ENCODE peak calls at places on chromosomes 1 and 21, in five cellular contexts. One of them, this sample, is unnamed.

GRCh38 chr1:26994020-26994745 is 691 bp downstream of the TRNP1 start:
- DNase-seq in DMS79: peak
- DNase-seq in GM03348: peak
- DNase-seq in stimulated activated CD8-positive, alpha-beta memory T cell treated with anti-CD3 and anti-CD28 coated beads, Interleukin-7, amount 100 ng/mL, for 1 hour: no peak
- DNase-seq in Calu3: no peak
- DNase-seq in this sample: no peak

GRCh38 chr1:156499194-156499702 is 1.3 kb downstream of the MEF2D start:
- DNase-seq in DMS79: no peak
- DNase-seq in GM03348: no peak
- DNase-seq in stimulated activated CD8-positive, alpha-beta memory T cell treated with anti-CD3 and anti-CD28 coated beads, Interleukin-7, amount 100 ng/mL, for 1 hour: no peak
- DNase-seq in Calu3: no peak
- DNase-seq in this sample: no peak

GRCh38 chr1:29303201-29304024 is 67.1 kb downstream of the PTPRU start:
- DNase-seq in DMS79: no peak
- DNase-seq in GM03348: no peak
- DNase-seq in stimulated activated CD8-positive, alpha-beta memory T cell treated with anti-CD3 and anti-CD28 coated beads, Interleukin-7, amount 100 ng/mL, for 1 hour: no peak
- DNase-seq in Calu3: no peak
- DNase-seq in this sample: peak

GRCh38 chr1:214720561-214720960 is 117.6 kb downstream of the CENPF start:
- DNase-seq in DMS79: no peak
- DNase-seq in GM03348: no peak
- DNase-seq in stimulated activated CD8-positive, alpha-beta memory T cell treated with anti-CD3 and anti-CD28 coated beads, Interleukin-7, amount 100 ng/mL, for 1 hour: no peak
- DNase-seq in Calu3: no peak
- DNase-seq in this sample: no peak

GRCh38 chr21:44323591-44323990 is 15.6 kb downstream of the CFAP410 start:
- DNase-seq in DMS79: no peak
- DNase-seq in GM03348: no peak
- DNase-seq in stimulated activated CD8-positive, alpha-beta memory T cell treated with anti-CD3 and anti-CD28 coated beads, Interleukin-7, amount 100 ng/mL, for 1 hour: no peak
- DNase-seq in Calu3: no peak
- DNase-seq in this sample: no peak

GRCh38 chr1:232950919-232951579 is 638 bp downstream of the NTPCR start:
- DNase-seq in DMS79: peak
- DNase-seq in GM03348: peak
- DNase-seq in stimulated activated CD8-positive, alpha-beta memory T cell treated with anti-CD3 and anti-CD28 coated beads, Interleukin-7, amount 100 ng/mL, for 1 hour: no peak
- DNase-seq in Calu3: peak
- DNase-seq in this sample: no peak

GRCh38 chr1:86154581-86155060 is 2.0 kb downstream of the COL24A1 start:
- DNase-seq in DMS79: no peak
- DNase-seq in GM03348: peak
- DNase-seq in stimulated activated CD8-positive, alpha-beta memory T cell treated with anti-CD3 and anti-CD28 coated beads, Interleukin-7, amount 100 ng/mL, for 1 hour: no peak
- DNase-seq in Calu3: no peak
- DNase-seq in this sample: no peak

GRCh38 chr1:24351918-24352637 is 32.9 kb downstream of the GRHL3 start:
- DNase-seq in DMS79: no peak
- DNase-seq in GM03348: peak
- DNase-seq in stimulated activated CD8-positive, alpha-beta memory T cell treated with anti-CD3 and anti-CD28 coated beads, Interleukin-7, amount 100 ng/mL, for 1 hour: no peak
- DNase-seq in Calu3: no peak
- DNase-seq in this sample: no peak

GRCh38 chr1:91792393-91793032 is 93.4 kb downstream of the TGFBR3 start:
- DNase-seq in DMS79: no peak
- DNase-seq in GM03348: no peak
- DNase-seq in stimulated activated CD8-positive, alpha-beta memory T cell treated with anti-CD3 and anti-CD28 coated beads, Interleukin-7, amount 100 ng/mL, for 1 hour: no peak
- DNase-seq in Calu3: peak
- DNase-seq in this sample: no peak

GRCh38 chr1:154571244-154571963 is 3.8 kb downstream of the CHRNB2 start:
- DNase-seq in DMS79: no peak
- DNase-seq in GM03348: no peak
- DNase-seq in stimulated activated CD8-positive, alpha-beta memory T cell treated with anti-CD3 and anti-CD28 coated beads, Interleukin-7, amount 100 ng/mL, for 1 hour: no peak
- DNase-seq in Calu3: no peak
- DNase-seq in this sample: no peak

GRCh38 chr1:51583532-51583931 is 33.4 kb upstream of the OSBPL9 start:
- DNase-seq in DMS79: no peak
- DNase-seq in GM03348: peak
- DNase-seq in stimulated activated CD8-positive, alpha-beta memory T cell treated with anti-CD3 and anti-CD28 coated beads, Interleukin-7, amount 100 ng/mL, for 1 hour: no peak
- DNase-seq in Calu3: no peak
- DNase-seq in this sample: peak

GRCh38 chr1:234256359-234256758 is 116.9 kb upstream of the COA6 start:
- DNase-seq in DMS79: no peak
- DNase-seq in GM03348: no peak
- DNase-seq in stimulated activated CD8-positive, alpha-beta memory T cell treated with anti-CD3 and anti-CD28 coated beads, Interleukin-7, amount 100 ng/mL, for 1 hour: no peak
- DNase-seq in Calu3: no peak
- DNase-seq in this sample: no peak

GRCh38 chr1:228088586-228089498 is 6.3 kb downstream of the ARF1 start:
- DNase-seq in DMS79: no peak
- DNase-seq in GM03348: peak
- DNase-seq in stimulated activated CD8-positive, alpha-beta memory T cell treated with anti-CD3 and anti-CD28 coated beads, Interleukin-7, amount 100 ng/mL, for 1 hour: no peak
- DNase-seq in Calu3: no peak
- DNase-seq in this sample: peak

This sample was measured in aorta.